ENCODE peak calls at places on chromosomes 2 and 18, in eight cellular contexts. One of them, this sample, is unnamed.

GRCh38 chr18:32975501-32975900 is 202.7 kb upstream of the KLHL14 start:
- DNase-seq in colonic mucosa: no peak
- DNase-seq in brain microvascular endothelial cell: no peak
- DNase-seq in cardiac muscle cell: no peak
- DNase-seq in fibroblast of lung: no peak
- DNase-seq in IMR-90: no peak
- DNase-seq in retinal pigment epithelial cell: no peak
- DNase-seq in CD8-positive, alpha-beta T cell: no peak
- DNase-seq in this sample: no peak

GRCh38 chr2:12469053-12469625 is 247.6 kb upstream of the TRIB2 start:
- DNase-seq in fibroblast of lung: no peak
- DNase-seq in colonic mucosa: no peak
- DNase-seq in brain microvascular endothelial cell: no peak
- DNase-seq in cardiac muscle cell: no peak
- DNase-seq in CD8-positive, alpha-beta T cell: no peak
- DNase-seq in retinal pigment epithelial cell: no peak
- DNase-seq in IMR-90: peak
- DNase-seq in this sample: no peak

GRCh38 chr18:55317832-55318231 is 270.2 kb downstream of the TCF4 start:
- DNase-seq in cardiac muscle cell: no peak
- DNase-seq in IMR-90: no peak
- DNase-seq in brain microvascular endothelial cell: no peak
- DNase-seq in CD8-positive, alpha-beta T cell: no peak
- DNase-seq in fibroblast of lung: peak
- DNase-seq in colonic mucosa: no peak
- DNase-seq in retinal pigment epithelial cell: no peak
- DNase-seq in this sample: no peak

GRCh38 chr2:71069376-71069775 is 928 bp downstream of the NAGK start:
- DNase-seq in fibroblast of lung: no peak
- DNase-seq in retinal pigment epithelial cell: no peak
- DNase-seq in cardiac muscle cell: no peak
- DNase-seq in brain microvascular endothelial cell: peak
- DNase-seq in CD8-positive, alpha-beta T cell: no peak
- DNase-seq in IMR-90: peak
- DNase-seq in colonic mucosa: no peak
- DNase-seq in this sample: no peak

GRCh38 chr2:220036431-220036830 is 409.0 kb downstream of the SLC4A3 start:
- DNase-seq in IMR-90: no peak
- DNase-seq in brain microvascular endothelial cell: no peak
- DNase-seq in fibroblast of lung: no peak
- DNase-seq in cardiac muscle cell: no peak
- DNase-seq in colonic mucosa: no peak
- DNase-seq in retinal pigment epithelial cell: no peak
- DNase-seq in CD8-positive, alpha-beta T cell: no peak
- DNase-seq in this sample: no peak

GRCh38 chr2:140775426-140775825 is 1355.4 kb downstream of the LRP1B start:
- DNase-seq in cardiac muscle cell: no peak
- DNase-seq in retinal pigment epithelial cell: no peak
- DNase-seq in colonic mucosa: no peak
- DNase-seq in IMR-90: no peak
- DNase-seq in fibroblast of lung: no peak
- DNase-seq in CD8-positive, alpha-beta T cell: no peak
- DNase-seq in brain microvascular endothelial cell: no peak
- DNase-seq in this sample: no peak

GRCh38 chr18:12882416-12882815 is 1.6 kb downstream of the PTPN2 start:
- DNase-seq in CD8-positive, alpha-beta T cell: no peak
- DNase-seq in brain microvascular endothelial cell: no peak
- DNase-seq in retinal pigment epithelial cell: no peak
- DNase-seq in fibroblast of lung: peak
- DNase-seq in cardiac muscle cell: no peak
- DNase-seq in colonic mucosa: no peak
- DNase-seq in IMR-90: peak
- DNase-seq in this sample: no peak

GRCh38 chr2:183248866-183249567 is 124.8 kb downstream of the NUP35 start:
- DNase-seq in fibroblast of lung: peak
- DNase-seq in CD8-positive, alpha-beta T cell: no peak
- DNase-seq in colonic mucosa: no peak
- DNase-seq in cardiac muscle cell: peak
- DNase-seq in retinal pigment epithelial cell: no peak
- DNase-seq in IMR-90: peak
- DNase-seq in brain microvascular endothelial cell: peak
- DNase-seq in this sample: peak

GRCh38 chr2:83584674-83585073 is 874.4 kb downstream of the SUCLG1 start:
- DNase-seq in cardiac muscle cell: peak
- DNase-seq in colonic mucosa: no peak
- DNase-seq in retinal pigment epithelial cell: peak
- DNase-seq in IMR-90: no peak
- DNase-seq in fibroblast of lung: no peak
- DNase-seq in CD8-positive, alpha-beta T cell: no peak
- DNase-seq in brain microvascular endothelial cell: peak
- DNase-seq in this sample: no peak

GRCh38 chr2:149038442-149039212 is at the start of gene LYPD6B:
- DNase-seq in fibroblast of lung: no peak
- DNase-seq in cardiac muscle cell: peak
- DNase-seq in retinal pigment epithelial cell: no peak
- DNase-seq in brain microvascular endothelial cell: no peak
- DNase-seq in colonic mucosa: peak
- DNase-seq in IMR-90: no peak
- DNase-seq in CD8-positive, alpha-beta T cell: no peak
- DNase-seq in this sample: no peak

GRCh38 chr2:46850742-46851141 is 64.9 kb downstream of the MCFD2 start:
- DNase-seq in colonic mucosa: peak
- DNase-seq in cardiac muscle cell: peak
- DNase-seq in IMR-90: peak
- DNase-seq in fibroblast of lung: peak
- DNase-seq in brain microvascular endothelial cell: peak
- DNase-seq in CD8-positive, alpha-beta T cell: no peak
- DNase-seq in retinal pigment epithelial cell: peak
- DNase-seq in this sample: peak

GRCh38 chr2:127082974-127083373 is 24.0 kb downstream of the BIN1 start:
- DNase-seq in retinal pigment epithelial cell: no peak
- DNase-seq in cardiac muscle cell: peak
- DNase-seq in CD8-positive, alpha-beta T cell: no peak
- DNase-seq in brain microvascular endothelial cell: no peak
- DNase-seq in fibroblast of lung: peak
- DNase-seq in IMR-90: peak
- DNase-seq in colonic mucosa: no peak
- DNase-seq in this sample: no peak

GRCh38 chr2:74226648-74227213 is 28.3 kb downstream of the MTHFD2 start:
- DNase-seq in CD8-positive, alpha-beta T cell: no peak
- DNase-seq in brain microvascular endothelial cell: no peak
- DNase-seq in retinal pigment epithelial cell: peak
- DNase-seq in IMR-90: no peak
- DNase-seq in cardiac muscle cell: no peak
- DNase-seq in fibroblast of lung: no peak
- DNase-seq in colonic mucosa: no peak
- DNase-seq in this sample: no peak

GRCh38 chr2:172561270-172561669 is 5.4 kb downstream of the PDK1 start:
- DNase-seq in IMR-90: peak
- DNase-seq in CD8-positive, alpha-beta T cell: no peak
- DNase-seq in colonic mucosa: no peak
- DNase-seq in brain microvascular endothelial cell: no peak
- DNase-seq in cardiac muscle cell: no peak
- DNase-seq in retinal pigment epithelial cell: no peak
- DNase-seq in fibroblast of lung: no peak
- DNase-seq in this sample: no peak

GRCh38 chr18:45149712-45150111 is 465.6 kb upstream of the SLC14A2 start:
- DNase-seq in fibroblast of lung: no peak
- DNase-seq in cardiac muscle cell: no peak
- DNase-seq in retinal pigment epithelial cell: no peak
- DNase-seq in brain microvascular endothelial cell: no peak
- DNase-seq in CD8-positive, alpha-beta T cell: no peak
- DNase-seq in IMR-90: no peak
- DNase-seq in colonic mucosa: no peak
- DNase-seq in this sample: no peak

GRCh38 chr2:99255491-99256318 is at the start of gene LYG2:
- DNase-seq in cardiac muscle cell: no peak
- DNase-seq in colonic mucosa: no peak
- DNase-seq in brain microvascular endothelial cell: no peak
- DNase-seq in IMR-90: no peak
- DNase-seq in fibroblast of lung: no peak
- DNase-seq in retinal pigment epithelial cell: no peak
- DNase-seq in CD8-positive, alpha-beta T cell: no peak
- DNase-seq in this sample: no peak

GRCh38 chr18:11251229-11251890 is 102.0 kb upstream of the PIEZO2 start:
- DNase-seq in CD8-positive, alpha-beta T cell: no peak
- DNase-seq in colonic mucosa: no peak
- DNase-seq in fibroblast of lung: peak
- DNase-seq in cardiac muscle cell: peak
- DNase-seq in retinal pigment epithelial cell: no peak
- DNase-seq in brain microvascular endothelial cell: peak
- DNase-seq in IMR-90: peak
- DNase-seq in this sample: no peak

GRCh38 chr2:218318241-218318640 is 25.9 kb upstream of the TMBIM1 start:
- DNase-seq in IMR-90: no peak
- DNase-seq in brain microvascular endothelial cell: no peak
- DNase-seq in cardiac muscle cell: no peak
- DNase-seq in colonic mucosa: no peak
- DNase-seq in CD8-positive, alpha-beta T cell: no peak
- DNase-seq in retinal pigment epithelial cell: no peak
- DNase-seq in fibroblast of lung: no peak
- DNase-seq in this sample: no peak

GRCh38 chr2:62114564-62114963 is 81.4 kb upstream of the B3GNT2 start:
- DNase-seq in colonic mucosa: no peak
- DNase-seq in fibroblast of lung: no peak
- DNase-seq in cardiac muscle cell: no peak
- DNase-seq in retinal pigment epithelial cell: no peak
- DNase-seq in IMR-90: no peak
- DNase-seq in CD8-positive, alpha-beta T cell: no peak
- DNase-seq in brain microvascular endothelial cell: no peak
- DNase-seq in this sample: no peak

GRCh38 chr2:62119313-62119969 is 76.5 kb upstream of the B3GNT2 start:
- DNase-seq in fibroblast of lung: no peak
- DNase-seq in colonic mucosa: no peak
- DNase-seq in brain microvascular endothelial cell: no peak
- DNase-seq in CD8-positive, alpha-beta T cell: no peak
- DNase-seq in IMR-90: no peak
- DNase-seq in cardiac muscle cell: no peak
- DNase-seq in retinal pigment epithelial cell: no peak
- DNase-seq in this sample: no peak

GRCh38 chr2:62116983-62117382 is 78.9 kb upstream of the B3GNT2 start:
- DNase-seq in fibroblast of lung: no peak
- DNase-seq in brain microvascular endothelial cell: no peak
- DNase-seq in IMR-90: no peak
- DNase-seq in retinal pigment epithelial cell: no peak
- DNase-seq in cardiac muscle cell: no peak
- DNase-seq in colonic mucosa: no peak
- DNase-seq in CD8-positive, alpha-beta T cell: no peak
- DNase-seq in this sample: no peak

GRCh38 chr2:62112192-62112591 is 83.7 kb upstream of the B3GNT2 start:
- DNase-seq in retinal pigment epithelial cell: no peak
- DNase-seq in IMR-90: no peak
- DNase-seq in colonic mucosa: no peak
- DNase-seq in fibroblast of lung: no peak
- DNase-seq in CD8-positive, alpha-beta T cell: no peak
- DNase-seq in cardiac muscle cell: no peak
- DNase-seq in brain microvascular endothelial cell: no peak
- DNase-seq in this sample: peak

GRCh38 chr2:62118160-62118559 is 77.8 kb upstream of the B3GNT2 start:
- DNase-seq in colonic mucosa: no peak
- DNase-seq in brain microvascular endothelial cell: no peak
- DNase-seq in fibroblast of lung: no peak
- DNase-seq in cardiac muscle cell: peak
- DNase-seq in IMR-90: peak
- DNase-seq in CD8-positive, alpha-beta T cell: no peak
- DNase-seq in retinal pigment epithelial cell: no peak
- DNase-seq in this sample: no peak
- H3K4me3 ChIP-seq in colonic mucosa: no peak
- H3K4me3 ChIP-seq in brain microvascular endothelial cell: no peak
- H3K4me3 ChIP-seq in fibroblast of lung: no peak
- H3K4me3 ChIP-seq in cardiac muscle cell: no peak
- H3K4me3 ChIP-seq in IMR-90: no peak
- H3K4me3 ChIP-seq in CD8-positive, alpha-beta T cell: no peak
- H3K4me3 ChIP-seq in retinal pigment epithelial cell: no peak
- H3K4me3 ChIP-seq in this sample: no peak

DNA sequence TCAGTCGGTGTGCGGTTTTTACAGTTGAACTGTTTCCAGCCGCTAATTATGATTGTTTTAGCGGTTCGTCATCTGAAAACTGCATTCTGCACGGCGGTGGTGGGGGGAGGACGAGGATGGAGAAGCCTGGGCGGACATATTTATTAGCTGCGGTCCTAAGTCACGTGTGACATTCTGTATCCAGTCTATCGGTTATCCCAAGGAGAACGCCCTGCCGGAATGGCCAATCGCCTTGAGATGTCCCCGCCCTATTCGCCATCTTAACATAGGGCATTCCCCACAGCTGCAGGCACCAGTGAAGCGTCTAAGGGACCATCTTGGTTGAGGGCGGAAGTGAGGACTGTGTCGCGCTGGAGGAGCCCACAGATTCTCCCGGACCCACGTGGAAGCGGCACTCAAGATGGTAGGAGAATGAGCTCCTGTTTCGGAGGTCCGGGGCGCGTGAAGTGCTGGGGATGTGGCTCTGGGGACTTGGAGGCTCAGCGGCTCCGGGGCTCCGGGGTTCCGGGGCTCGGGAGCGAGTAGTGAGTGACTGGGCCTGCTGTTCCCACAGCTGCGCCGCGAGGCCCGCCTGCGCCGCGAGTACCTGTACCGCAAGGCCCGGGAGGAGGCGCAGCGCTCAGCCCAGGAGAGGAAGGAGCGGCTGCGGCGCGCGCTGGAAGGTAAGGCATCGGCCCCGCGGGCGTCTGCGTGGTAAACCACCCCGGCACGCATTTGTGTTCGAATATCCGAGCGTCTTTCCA is at the start of gene IMP4:
- DNase-seq in retinal pigment epithelial cell: peak
- DNase-seq in colonic mucosa: peak
- DNase-seq in brain microvascular endothelial cell: peak
- DNase-seq in CD8-positive, alpha-beta T cell: peak
- DNase-seq in IMR-90: peak
- DNase-seq in fibroblast of lung: peak
- DNase-seq in cardiac muscle cell: peak
- DNase-seq in this sample: peak
- TF ChIP-seq CTCF in retinal pigment epithelial cell: peak
- TF ChIP-seq CTCF in colonic mucosa: peak
- TF ChIP-seq CTCF in brain microvascular endothelial cell: peak
- TF ChIP-seq CTCF in CD8-positive, alpha-beta T cell: no peak
- TF ChIP-seq CTCF in IMR-90: peak
- TF ChIP-seq CTCF in fibroblast of lung: no peak
- TF ChIP-seq CTCF in cardiac muscle cell: peak
- TF ChIP-seq CTCF in this sample: peak

DNA sequence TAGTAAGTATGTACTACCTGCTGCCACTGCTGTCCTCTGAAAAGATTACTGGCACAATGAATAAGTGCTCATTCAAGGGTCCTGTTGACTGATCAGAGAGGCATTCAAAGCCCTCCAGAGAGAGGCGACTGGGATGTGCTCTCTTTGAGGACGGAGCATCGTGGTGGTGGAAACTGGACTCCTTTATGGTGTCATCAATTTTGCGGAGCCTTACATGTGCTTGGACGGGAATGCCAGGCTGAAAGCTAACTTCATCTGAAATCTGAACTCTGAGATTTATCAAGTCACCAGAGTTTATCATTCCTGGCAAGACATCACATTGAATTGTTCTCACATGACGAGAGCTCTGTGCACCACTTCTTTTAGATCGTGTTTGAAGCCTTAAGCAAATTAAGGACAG is 138.2 kb downstream of the NCK2 start:
- DNase-seq in retinal pigment epithelial cell: no peak
- DNase-seq in IMR-90: no peak
- DNase-seq in fibroblast of lung: no peak
- DNase-seq in colonic mucosa: no peak
- DNase-seq in CD8-positive, alpha-beta T cell: no peak
- DNase-seq in cardiac muscle cell: no peak
- DNase-seq in brain microvascular endothelial cell: no peak
- DNase-seq in this sample: no peak
- H3K4me3 ChIP-seq in retinal pigment epithelial cell: no peak
- H3K4me3 ChIP-seq in IMR-90: no peak
- H3K4me3 ChIP-seq in fibroblast of lung: no peak
- H3K4me3 ChIP-seq in colonic mucosa: no peak
- H3K4me3 ChIP-seq in CD8-positive, alpha-beta T cell: no peak
- H3K4me3 ChIP-seq in cardiac muscle cell: no peak
- H3K4me3 ChIP-seq in brain microvascular endothelial cell: no peak
- H3K4me3 ChIP-seq in this sample: no peak

GRCh38 chr18:49464718-49465598 is 4.5 kb upstream of the DYM start:
- DNase-seq in cardiac muscle cell: peak
- DNase-seq in IMR-90: peak
- DNase-seq in retinal pigment epithelial cell: no peak
- DNase-seq in brain microvascular endothelial cell: peak
- DNase-seq in colonic mucosa: no peak
- DNase-seq in CD8-positive, alpha-beta T cell: no peak
- DNase-seq in fibroblast of lung: peak
- DNase-seq in this sample: no peak
- TF ChIP-seq CTCF in cardiac muscle cell: no peak
- TF ChIP-seq CTCF in IMR-90: no peak
- TF ChIP-seq CTCF in retinal pigment epithelial cell: peak
- TF ChIP-seq CTCF in brain microvascular endothelial cell: no peak
- TF ChIP-seq CTCF in colonic mucosa: no peak
- TF ChIP-seq CTCF in CD8-positive, alpha-beta T cell: no peak
- TF ChIP-seq CTCF in fibroblast of lung: no peak
- TF ChIP-seq CTCF in this sample: peak